ENCODE peak calls at places on chromosomes 5 and 9, in nine cellular contexts. One of them, this sample, is unnamed.

GRCh38 chr5:7392401-7393024 is 3.4 kb upstream of the ADCY2 start:
- DNase-seq in IMR-90: no peak
- DNase-seq in cerebellar cortex: peak
- DNase-seq in KG1: no peak
- DNase-seq in NCI-H510A treated with DMSO at 0.1 percent for 48 hours: peak
- DNase-seq in stimulated activated CD8-positive, alpha-beta memory T cell treated with anti-CD3 and anti-CD28 coated beads, Interleukin-15, amount 100 ng/mL, for 4 hours: no peak
- DNase-seq in activated naive CD8-positive, alpha-beta T cell treated with anti-CD3 and anti-CD28 coated beads for 36 hours: no peak
- DNase-seq in right lobe of liver: no peak
- DNase-seq in midbrain: peak
- DNase-seq in this sample: no peak

GRCh38 chr5:77239126-77239741 is 28.8 kb downstream of the PDE8B start:
- DNase-seq in IMR-90: no peak
- DNase-seq in cerebellar cortex: no peak
- DNase-seq in KG1: no peak
- DNase-seq in NCI-H510A treated with DMSO at 0.1 percent for 48 hours: no peak
- DNase-seq in stimulated activated CD8-positive, alpha-beta memory T cell treated with anti-CD3 and anti-CD28 coated beads, Interleukin-15, amount 100 ng/mL, for 4 hours: no peak
- DNase-seq in activated naive CD8-positive, alpha-beta T cell treated with anti-CD3 and anti-CD28 coated beads for 36 hours: no peak
- DNase-seq in right lobe of liver: no peak
- DNase-seq in midbrain: no peak
- DNase-seq in this sample: no peak

GRCh38 chr9:98124637-98125426 is 5.8 kb upstream of the TRIM14 start:
- DNase-seq in IMR-90: no peak
- DNase-seq in cerebellar cortex: no peak
- DNase-seq in KG1: no peak
- DNase-seq in NCI-H510A treated with DMSO at 0.1 percent for 48 hours: no peak
- DNase-seq in stimulated activated CD8-positive, alpha-beta memory T cell treated with anti-CD3 and anti-CD28 coated beads, Interleukin-15, amount 100 ng/mL, for 4 hours: no peak
- DNase-seq in activated naive CD8-positive, alpha-beta T cell treated with anti-CD3 and anti-CD28 coated beads for 36 hours: no peak
- DNase-seq in right lobe of liver: no peak
- DNase-seq in midbrain: no peak
- DNase-seq in this sample: no peak

GRCh38 chr5:111374380-111374779 is 138.0 kb downstream of the STARD4 start:
- DNase-seq in IMR-90: no peak
- DNase-seq in cerebellar cortex: no peak
- DNase-seq in KG1: no peak
- DNase-seq in NCI-H510A treated with DMSO at 0.1 percent for 48 hours: no peak
- DNase-seq in stimulated activated CD8-positive, alpha-beta memory T cell treated with anti-CD3 and anti-CD28 coated beads, Interleukin-15, amount 100 ng/mL, for 4 hours: no peak
- DNase-seq in activated naive CD8-positive, alpha-beta T cell treated with anti-CD3 and anti-CD28 coated beads for 36 hours: no peak
- DNase-seq in right lobe of liver: no peak
- DNase-seq in midbrain: no peak
- DNase-seq in this sample: no peak

GRCh38 chr5:167171056-167171455 is 1120.4 kb upstream of the WWC1 start:
- DNase-seq in IMR-90: no peak
- DNase-seq in cerebellar cortex: no peak
- DNase-seq in KG1: no peak
- DNase-seq in NCI-H510A treated with DMSO at 0.1 percent for 48 hours: no peak
- DNase-seq in stimulated activated CD8-positive, alpha-beta memory T cell treated with anti-CD3 and anti-CD28 coated beads, Interleukin-15, amount 100 ng/mL, for 4 hours: no peak
- DNase-seq in activated naive CD8-positive, alpha-beta T cell treated with anti-CD3 and anti-CD28 coated beads for 36 hours: no peak
- DNase-seq in right lobe of liver: no peak
- DNase-seq in midbrain: no peak
- DNase-seq in this sample: no peak

GRCh38 chr5:167263185-167263584 is 1028.3 kb upstream of the WWC1 start:
- DNase-seq in IMR-90: no peak
- DNase-seq in cerebellar cortex: no peak
- DNase-seq in KG1: no peak
- DNase-seq in NCI-H510A treated with DMSO at 0.1 percent for 48 hours: no peak
- DNase-seq in stimulated activated CD8-positive, alpha-beta memory T cell treated with anti-CD3 and anti-CD28 coated beads, Interleukin-15, amount 100 ng/mL, for 4 hours: no peak
- DNase-seq in activated naive CD8-positive, alpha-beta T cell treated with anti-CD3 and anti-CD28 coated beads for 36 hours: no peak
- DNase-seq in right lobe of liver: no peak
- DNase-seq in midbrain: no peak
- DNase-seq in this sample: no peak

GRCh38 chr5:42767491-42768105 is 11.0 kb downstream of the CCDC152 start:
- DNase-seq in IMR-90: peak
- DNase-seq in cerebellar cortex: peak
- DNase-seq in KG1: no peak
- DNase-seq in NCI-H510A treated with DMSO at 0.1 percent for 48 hours: peak
- DNase-seq in stimulated activated CD8-positive, alpha-beta memory T cell treated with anti-CD3 and anti-CD28 coated beads, Interleukin-15, amount 100 ng/mL, for 4 hours: no peak
- DNase-seq in activated naive CD8-positive, alpha-beta T cell treated with anti-CD3 and anti-CD28 coated beads for 36 hours: no peak
- DNase-seq in right lobe of liver: no peak
- DNase-seq in midbrain: peak
- DNase-seq in this sample: no peak

GRCh38 chr5:69450116-69450515 is 35.2 kb downstream of the MARVELD2 start:
- DNase-seq in IMR-90: peak
- DNase-seq in cerebellar cortex: no peak
- DNase-seq in KG1: no peak
- DNase-seq in NCI-H510A treated with DMSO at 0.1 percent for 48 hours: no peak
- DNase-seq in stimulated activated CD8-positive, alpha-beta memory T cell treated with anti-CD3 and anti-CD28 coated beads, Interleukin-15, amount 100 ng/mL, for 4 hours: no peak
- DNase-seq in activated naive CD8-positive, alpha-beta T cell treated with anti-CD3 and anti-CD28 coated beads for 36 hours: no peak
- DNase-seq in right lobe of liver: no peak
- DNase-seq in midbrain: no peak
- DNase-seq in this sample: no peak

GRCh38 chr9:17986595-17986994 is 407.7 kb downstream of the SH3GL2 start:
- DNase-seq in IMR-90: no peak
- DNase-seq in cerebellar cortex: no peak
- DNase-seq in KG1: no peak
- DNase-seq in NCI-H510A treated with DMSO at 0.1 percent for 48 hours: no peak
- DNase-seq in stimulated activated CD8-positive, alpha-beta memory T cell treated with anti-CD3 and anti-CD28 coated beads, Interleukin-15, amount 100 ng/mL, for 4 hours: no peak
- DNase-seq in activated naive CD8-positive, alpha-beta T cell treated with anti-CD3 and anti-CD28 coated beads for 36 hours: no peak
- DNase-seq in right lobe of liver: no peak
- DNase-seq in midbrain: no peak
- DNase-seq in this sample: no peak

GRCh38 chr9:38240051-38240450 is 152.5 kb upstream of the ALDH1B1 start:
- DNase-seq in IMR-90: no peak
- DNase-seq in cerebellar cortex: no peak
- DNase-seq in KG1: no peak
- DNase-seq in NCI-H510A treated with DMSO at 0.1 percent for 48 hours: no peak
- DNase-seq in stimulated activated CD8-positive, alpha-beta memory T cell treated with anti-CD3 and anti-CD28 coated beads, Interleukin-15, amount 100 ng/mL, for 4 hours: no peak
- DNase-seq in activated naive CD8-positive, alpha-beta T cell treated with anti-CD3 and anti-CD28 coated beads for 36 hours: no peak
- DNase-seq in right lobe of liver: no peak
- DNase-seq in midbrain: no peak
- DNase-seq in this sample: no peak

GRCh38 chr9:133763272-133764183 is 25.4 kb upstream of the SARDH start:
- DNase-seq in IMR-90: peak
- DNase-seq in cerebellar cortex: no peak
- DNase-seq in KG1: no peak
- DNase-seq in NCI-H510A treated with DMSO at 0.1 percent for 48 hours: no peak
- DNase-seq in stimulated activated CD8-positive, alpha-beta memory T cell treated with anti-CD3 and anti-CD28 coated beads, Interleukin-15, amount 100 ng/mL, for 4 hours: no peak
- DNase-seq in activated naive CD8-positive, alpha-beta T cell treated with anti-CD3 and anti-CD28 coated beads for 36 hours: no peak
- DNase-seq in right lobe of liver: peak
- DNase-seq in midbrain: no peak
- DNase-seq in this sample: no peak

GRCh38 chr5:99034336-99034735 is 105.5 kb upstream of the CHD1 start:
- DNase-seq in IMR-90: peak
- DNase-seq in cerebellar cortex: no peak
- DNase-seq in KG1: no peak
- DNase-seq in NCI-H510A treated with DMSO at 0.1 percent for 48 hours: no peak
- DNase-seq in stimulated activated CD8-positive, alpha-beta memory T cell treated with anti-CD3 and anti-CD28 coated beads, Interleukin-15, amount 100 ng/mL, for 4 hours: no peak
- DNase-seq in activated naive CD8-positive, alpha-beta T cell treated with anti-CD3 and anti-CD28 coated beads for 36 hours: no peak
- DNase-seq in right lobe of liver: no peak
- DNase-seq in midbrain: no peak
- DNase-seq in this sample: no peak

GRCh38 chr9:88837731-88838130 is 153.5 kb upstream of the S1PR3 start:
- DNase-seq in IMR-90: peak
- DNase-seq in cerebellar cortex: no peak
- DNase-seq in KG1: no peak
- DNase-seq in NCI-H510A treated with DMSO at 0.1 percent for 48 hours: no peak
- DNase-seq in stimulated activated CD8-positive, alpha-beta memory T cell treated with anti-CD3 and anti-CD28 coated beads, Interleukin-15, amount 100 ng/mL, for 4 hours: no peak
- DNase-seq in activated naive CD8-positive, alpha-beta T cell treated with anti-CD3 and anti-CD28 coated beads for 36 hours: no peak
- DNase-seq in right lobe of liver: no peak
- DNase-seq in midbrain: no peak
- DNase-seq in this sample: no peak

GRCh38 chr9:98998441-98999151 is 54.9 kb downstream of the COL15A1 start:
- DNase-seq in IMR-90: peak
- DNase-seq in cerebellar cortex: peak
- DNase-seq in KG1: no peak
- DNase-seq in NCI-H510A treated with DMSO at 0.1 percent for 48 hours: peak
- DNase-seq in stimulated activated CD8-positive, alpha-beta memory T cell treated with anti-CD3 and anti-CD28 coated beads, Interleukin-15, amount 100 ng/mL, for 4 hours: no peak
- DNase-seq in activated naive CD8-positive, alpha-beta T cell treated with anti-CD3 and anti-CD28 coated beads for 36 hours: peak
- DNase-seq in right lobe of liver: peak
- DNase-seq in midbrain: peak
- DNase-seq in this sample: peak

GRCh38 chr5:179608131-179608581 is 15.3 kb downstream of the HNRNPH1 start:
- DNase-seq in IMR-90: no peak
- DNase-seq in cerebellar cortex: peak
- DNase-seq in KG1: no peak
- DNase-seq in NCI-H510A treated with DMSO at 0.1 percent for 48 hours: no peak
- DNase-seq in stimulated activated CD8-positive, alpha-beta memory T cell treated with anti-CD3 and anti-CD28 coated beads, Interleukin-15, amount 100 ng/mL, for 4 hours: no peak
- DNase-seq in activated naive CD8-positive, alpha-beta T cell treated with anti-CD3 and anti-CD28 coated beads for 36 hours: peak
- DNase-seq in right lobe of liver: no peak
- DNase-seq in midbrain: no peak
- DNase-seq in this sample: no peak

GRCh38 chr5:380701-381309 is 59.3 kb downstream of the AHRR start:
- DNase-seq in IMR-90: no peak
- DNase-seq in cerebellar cortex: no peak
- DNase-seq in KG1: no peak
- DNase-seq in NCI-H510A treated with DMSO at 0.1 percent for 48 hours: no peak
- DNase-seq in stimulated activated CD8-positive, alpha-beta memory T cell treated with anti-CD3 and anti-CD28 coated beads, Interleukin-15, amount 100 ng/mL, for 4 hours: no peak
- DNase-seq in activated naive CD8-positive, alpha-beta T cell treated with anti-CD3 and anti-CD28 coated beads for 36 hours: no peak
- DNase-seq in right lobe of liver: no peak
- DNase-seq in midbrain: no peak
- DNase-seq in this sample: no peak

GRCh38 chr5:160087244-160087643 is 32.0 kb downstream of the PWWP2A start:
- DNase-seq in IMR-90: no peak
- DNase-seq in cerebellar cortex: no peak
- DNase-seq in KG1: no peak
- DNase-seq in NCI-H510A treated with DMSO at 0.1 percent for 48 hours: no peak
- DNase-seq in stimulated activated CD8-positive, alpha-beta memory T cell treated with anti-CD3 and anti-CD28 coated beads, Interleukin-15, amount 100 ng/mL, for 4 hours: no peak
- DNase-seq in activated naive CD8-positive, alpha-beta T cell treated with anti-CD3 and anti-CD28 coated beads for 36 hours: no peak
- DNase-seq in right lobe of liver: no peak
- DNase-seq in midbrain: no peak
- DNase-seq in this sample: no peak

GRCh38 chr5:154841273-154841661 is 9.1 kb downstream of the FAXDC2 start:
- DNase-seq in IMR-90: no peak
- DNase-seq in cerebellar cortex: no peak
- DNase-seq in KG1: no peak
- DNase-seq in NCI-H510A treated with DMSO at 0.1 percent for 48 hours: no peak
- DNase-seq in stimulated activated CD8-positive, alpha-beta memory T cell treated with anti-CD3 and anti-CD28 coated beads, Interleukin-15, amount 100 ng/mL, for 4 hours: no peak
- DNase-seq in activated naive CD8-positive, alpha-beta T cell treated with anti-CD3 and anti-CD28 coated beads for 36 hours: no peak
- DNase-seq in right lobe of liver: no peak
- DNase-seq in midbrain: no peak
- DNase-seq in this sample: no peak

GRCh38 chr5:179275941-179276837 is 69.1 kb downstream of the ADAMTS2 start:
- DNase-seq in IMR-90: peak
- DNase-seq in cerebellar cortex: no peak
- DNase-seq in KG1: no peak
- DNase-seq in NCI-H510A treated with DMSO at 0.1 percent for 48 hours: no peak
- DNase-seq in stimulated activated CD8-positive, alpha-beta memory T cell treated with anti-CD3 and anti-CD28 coated beads, Interleukin-15, amount 100 ng/mL, for 4 hours: no peak
- DNase-seq in activated naive CD8-positive, alpha-beta T cell treated with anti-CD3 and anti-CD28 coated beads for 36 hours: no peak
- DNase-seq in right lobe of liver: peak
- DNase-seq in midbrain: no peak
- DNase-seq in this sample: no peak

GRCh38 chr9:125854553-125855275 is 107.5 kb downstream of the PBX3 start:
- DNase-seq in IMR-90: peak
- DNase-seq in cerebellar cortex: no peak
- DNase-seq in KG1: no peak
- DNase-seq in NCI-H510A treated with DMSO at 0.1 percent for 48 hours: no peak
- DNase-seq in stimulated activated CD8-positive, alpha-beta memory T cell treated with anti-CD3 and anti-CD28 coated beads, Interleukin-15, amount 100 ng/mL, for 4 hours: no peak
- DNase-seq in activated naive CD8-positive, alpha-beta T cell treated with anti-CD3 and anti-CD28 coated beads for 36 hours: no peak
- DNase-seq in right lobe of liver: no peak
- DNase-seq in midbrain: no peak
- DNase-seq in this sample: no peak

GRCh38 chr9:85290019-85290418 is 451.7 kb downstream of the AGTPBP1 start:
- DNase-seq in IMR-90: no peak
- DNase-seq in cerebellar cortex: no peak
- DNase-seq in KG1: peak
- DNase-seq in NCI-H510A treated with DMSO at 0.1 percent for 48 hours: no peak
- DNase-seq in stimulated activated CD8-positive, alpha-beta memory T cell treated with anti-CD3 and anti-CD28 coated beads, Interleukin-15, amount 100 ng/mL, for 4 hours: peak
- DNase-seq in activated naive CD8-positive, alpha-beta T cell treated with anti-CD3 and anti-CD28 coated beads for 36 hours: peak
- DNase-seq in right lobe of liver: no peak
- DNase-seq in midbrain: no peak
- DNase-seq in this sample: no peak

GRCh38 chr9:13575558-13575957 is 296.1 kb upstream of the MPDZ start:
- DNase-seq in IMR-90: no peak
- DNase-seq in cerebellar cortex: no peak
- DNase-seq in KG1: no peak
- DNase-seq in NCI-H510A treated with DMSO at 0.1 percent for 48 hours: no peak
- DNase-seq in stimulated activated CD8-positive, alpha-beta memory T cell treated with anti-CD3 and anti-CD28 coated beads, Interleukin-15, amount 100 ng/mL, for 4 hours: no peak
- DNase-seq in activated naive CD8-positive, alpha-beta T cell treated with anti-CD3 and anti-CD28 coated beads for 36 hours: no peak
- DNase-seq in right lobe of liver: no peak
- DNase-seq in midbrain: no peak
- DNase-seq in this sample: no peak

GRCh38 chr5:149264432-149265069 is 7.1 kb upstream of the AFAP1L1 start:
- DNase-seq in IMR-90: no peak
- DNase-seq in cerebellar cortex: peak
- DNase-seq in KG1: no peak
- DNase-seq in NCI-H510A treated with DMSO at 0.1 percent for 48 hours: peak
- DNase-seq in stimulated activated CD8-positive, alpha-beta memory T cell treated with anti-CD3 and anti-CD28 coated beads, Interleukin-15, amount 100 ng/mL, for 4 hours: no peak
- DNase-seq in activated naive CD8-positive, alpha-beta T cell treated with anti-CD3 and anti-CD28 coated beads for 36 hours: peak
- DNase-seq in right lobe of liver: no peak
- DNase-seq in midbrain: no peak
- DNase-seq in this sample: peak

GRCh38 chr9:81759680-81760215 is 70.4 kb upstream of the TLE1 start:
- DNase-seq in IMR-90: peak
- DNase-seq in cerebellar cortex: no peak
- DNase-seq in KG1: no peak
- DNase-seq in NCI-H510A treated with DMSO at 0.1 percent for 48 hours: no peak
- DNase-seq in stimulated activated CD8-positive, alpha-beta memory T cell treated with anti-CD3 and anti-CD28 coated beads, Interleukin-15, amount 100 ng/mL, for 4 hours: no peak
- DNase-seq in activated naive CD8-positive, alpha-beta T cell treated with anti-CD3 and anti-CD28 coated beads for 36 hours: no peak
- DNase-seq in right lobe of liver: no peak
- DNase-seq in midbrain: no peak
- DNase-seq in this sample: no peak

GRCh38 chr5:118354806-118355205 is 633.5 kb downstream of the DTWD2 start:
- DNase-seq in IMR-90: no peak
- DNase-seq in cerebellar cortex: no peak
- DNase-seq in KG1: no peak
- DNase-seq in NCI-H510A treated with DMSO at 0.1 percent for 48 hours: no peak
- DNase-seq in stimulated activated CD8-positive, alpha-beta memory T cell treated with anti-CD3 and anti-CD28 coated beads, Interleukin-15, amount 100 ng/mL, for 4 hours: no peak
- DNase-seq in activated naive CD8-positive, alpha-beta T cell treated with anti-CD3 and anti-CD28 coated beads for 36 hours: no peak
- DNase-seq in right lobe of liver: no peak
- DNase-seq in midbrain: no peak
- DNase-seq in this sample: no peak

GRCh38 chr5:14871084-14871572 is 450 bp downstream of the ANKH start:
- DNase-seq in IMR-90: no peak
- DNase-seq in cerebellar cortex: peak
- DNase-seq in KG1: no peak
- DNase-seq in NCI-H510A treated with DMSO at 0.1 percent for 48 hours: no peak
- DNase-seq in stimulated activated CD8-positive, alpha-beta memory T cell treated with anti-CD3 and anti-CD28 coated beads, Interleukin-15, amount 100 ng/mL, for 4 hours: peak
- DNase-seq in activated naive CD8-positive, alpha-beta T cell treated with anti-CD3 and anti-CD28 coated beads for 36 hours: peak
- DNase-seq in right lobe of liver: peak
- DNase-seq in midbrain: peak
- DNase-seq in this sample: no peak

GRCh38 chr9:102950341-102950740 is 44.8 kb upstream of the CYLC2 start:
- DNase-seq in IMR-90: no peak
- DNase-seq in cerebellar cortex: no peak
- DNase-seq in KG1: no peak
- DNase-seq in NCI-H510A treated with DMSO at 0.1 percent for 48 hours: no peak
- DNase-seq in stimulated activated CD8-positive, alpha-beta memory T cell treated with anti-CD3 and anti-CD28 coated beads, Interleukin-15, amount 100 ng/mL, for 4 hours: no peak
- DNase-seq in activated naive CD8-positive, alpha-beta T cell treated with anti-CD3 and anti-CD28 coated beads for 36 hours: no peak
- DNase-seq in right lobe of liver: no peak
- DNase-seq in midbrain: no peak
- DNase-seq in this sample: no peak

GRCh38 chr5:89308606-89309040 is 425.6 kb upstream of the MEF2C start:
- DNase-seq in IMR-90: no peak
- DNase-seq in cerebellar cortex: no peak
- DNase-seq in KG1: no peak
- DNase-seq in NCI-H510A treated with DMSO at 0.1 percent for 48 hours: no peak
- DNase-seq in stimulated activated CD8-positive, alpha-beta memory T cell treated with anti-CD3 and anti-CD28 coated beads, Interleukin-15, amount 100 ng/mL, for 4 hours: no peak
- DNase-seq in activated naive CD8-positive, alpha-beta T cell treated with anti-CD3 and anti-CD28 coated beads for 36 hours: no peak
- DNase-seq in right lobe of liver: no peak
- DNase-seq in midbrain: no peak
- DNase-seq in this sample: no peak

GRCh38 chr5:133327946-133328401 is 276.2 kb downstream of the HSPA4 start:
- DNase-seq in IMR-90: no peak
- DNase-seq in cerebellar cortex: no peak
- DNase-seq in KG1: no peak
- DNase-seq in NCI-H510A treated with DMSO at 0.1 percent for 48 hours: no peak
- DNase-seq in stimulated activated CD8-positive, alpha-beta memory T cell treated with anti-CD3 and anti-CD28 coated beads, Interleukin-15, amount 100 ng/mL, for 4 hours: no peak
- DNase-seq in activated naive CD8-positive, alpha-beta T cell treated with anti-CD3 and anti-CD28 coated beads for 36 hours: no peak
- DNase-seq in right lobe of liver: peak
- DNase-seq in midbrain: no peak
- DNase-seq in this sample: peak

GRCh38 chr5:140868721-140869554 is at the start of gene PCDHA11:
- DNase-seq in IMR-90: no peak
- DNase-seq in cerebellar cortex: peak
- DNase-seq in KG1: no peak
- DNase-seq in NCI-H510A treated with DMSO at 0.1 percent for 48 hours: no peak
- DNase-seq in stimulated activated CD8-positive, alpha-beta memory T cell treated with anti-CD3 and anti-CD28 coated beads, Interleukin-15, amount 100 ng/mL, for 4 hours: no peak
- DNase-seq in activated naive CD8-positive, alpha-beta T cell treated with anti-CD3 and anti-CD28 coated beads for 36 hours: no peak
- DNase-seq in right lobe of liver: no peak
- DNase-seq in midbrain: no peak
- DNase-seq in this sample: no peak

GRCh38 chr5:65062684-65063083 is 294.0 kb downstream of the CWC27 start:
- DNase-seq in IMR-90: peak
- DNase-seq in cerebellar cortex: no peak
- DNase-seq in KG1: no peak
- DNase-seq in NCI-H510A treated with DMSO at 0.1 percent for 48 hours: no peak
- DNase-seq in stimulated activated CD8-positive, alpha-beta memory T cell treated with anti-CD3 and anti-CD28 coated beads, Interleukin-15, amount 100 ng/mL, for 4 hours: no peak
- DNase-seq in activated naive CD8-positive, alpha-beta T cell treated with anti-CD3 and anti-CD28 coated beads for 36 hours: no peak
- DNase-seq in right lobe of liver: no peak
- DNase-seq in midbrain: no peak
- DNase-seq in this sample: no peak

This sample was measured in iPS DF 6.9.